ENCODE peak calls at places on chromosome 2, in ten cellular contexts. L, G, C, K, F, M, U, J, B and D are unnamed samples.

GRCh38 chr2:27964067-27964466 is 73.5 kb downstream of the BABAM2 start:
- DNase-seq in F (no peak), K (no peak), B (no peak), L (no peak), J (no peak), C (no peak), U (no peak), M (no peak), G (no peak), D (no peak)

GRCh38 chr2:12455626-12456025 is 261.1 kb upstream of the TRIB2 start:
- DNase-seq in M (no peak), G (no peak), K (no peak), U (no peak), J (no peak), F (no peak), B (no peak), C (no peak), L (no peak), D (no peak)

GRCh38 chr2:36360063-36360462 is 4.5 kb downstream of the CRIM1 start:
- DNase-seq in C (no peak), M (no peak), J (no peak), U (no peak), F (no peak), B (no peak), L (no peak), K (no peak), G (no peak), D (no peak)

GRCh38 chr2:200781626-200782025 is 30.1 kb upstream of the BZW1 start:
- DNase-seq in C (no peak), M (no peak), L (no peak), U (no peak), J (no peak), G (no peak), B (no peak), F (no peak), K (no peak), D (no peak)

GRCh38 chr2:62923242-62923641 is 127.4 kb upstream of the OTX1 start:
- DNase-seq in C (no peak), F (no peak), G (no peak), L (peak), K (no peak), M (no peak), U (no peak), J (no peak), B (no peak), D (no peak)

GRCh38 chr2:118668431-118669424 is 178.7 kb downstream of the EN1 start:
- DNase-seq in M (peak), F (no peak), U (peak), K (no peak), G (peak), C (peak), J (no peak), L (peak), B (peak), D (peak)

GRCh38 chr2:43057026-43057741 is 169.2 kb downstream of the ZFP36L2 start:
- DNase-seq in U (no peak), K (peak), M (no peak), J (no peak), C (no peak), F (peak), B (peak), L (no peak), G (no peak), D (no peak)

GRCh38 chr2:145066795-145067194 is 546.9 kb upstream of the ZEB2 start:
- DNase-seq in J (no peak), L (peak), G (no peak), M (no peak), B (no peak), U (no peak), C (no peak), F (peak), K (no peak), D (no peak)

GRCh38 chr2:54588244-54588899 is 132.2 kb downstream of the SPTBN1 start:
- DNase-seq in L (no peak), B (no peak), C (no peak), K (no peak), G (no peak), F (no peak), J (no peak), M (no peak), U (no peak), D (no peak)

GRCh38 chr2:98806266-98806697 is 75.3 kb upstream of the MGAT4A start:
- DNase-seq in L (peak), C (peak), U (no peak), G (peak), B (no peak), J (no peak), K (peak), M (no peak), F (peak), D (no peak)